ENCODE peak calls at places on chromosomes 2 and 18, in nine cellular contexts. E, R, H, K, V, S, J, F and N are unnamed samples.

GRCh38 chr2:187009483-187010239 is 160.7 kb upstream of the ZSWIM2 start:
- DNase-seq in E (no peak), R (no peak), H (no peak), K (no peak), V (no peak), S (no peak), J (no peak), F (no peak), N (no peak)

GRCh38 chr18:27045342-27045741 is 139.8 kb downstream of the CHST9 start:
- DNase-seq in E (no peak), R (no peak), H (no peak), K (no peak), V (no peak), S (no peak), J (no peak), F (no peak), N (no peak)

GRCh38 chr2:24559714-24560113 is 68.7 kb downstream of the NCOA1 start:
- DNase-seq in E (peak), R (no peak), H (peak), K (no peak), V (no peak), S (no peak), J (peak), F (no peak), N (peak)

GRCh38 chr18:27599202-27599829 is 414.2 kb upstream of the CHST9 start:
- DNase-seq in E (peak), R (peak), H (peak), K (no peak), V (peak), S (no peak), J (peak), F (peak), N (peak)

GRCh38 chr18:79780547-79780946 is 17.2 kb upstream of the KCNG2 start:
- DNase-seq in E (no peak), R (no peak), H (no peak), K (no peak), V (no peak), S (no peak), J (no peak), F (no peak), N (no peak)

GRCh38 chr2:102142829-102143449 is 393 bp downstream of the IL1R1 start:
- DNase-seq in E (peak), R (no peak), H (no peak), K (no peak), V (no peak), S (no peak), J (peak), F (no peak), N (peak)

GRCh38 chr2:218960196-218961165 is 1.0 kb downstream of the CDK5R2 start:
- DNase-seq in E (no peak), R (no peak), H (no peak), K (peak), V (no peak), S (no peak), J (no peak), F (peak), N (no peak)

GRCh38 chr2:191927319-191927867 is 80.5 kb upstream of the CAVIN2 start:
- DNase-seq in E (peak), R (no peak), H (peak), K (no peak), V (no peak), S (no peak), J (peak), F (no peak), N (peak)

GRCh38 chr2:168601739-168602138 is 145.7 kb downstream of the CERS6 start:
- DNase-seq in E (no peak), R (no peak), H (no peak), K (no peak), V (no peak), S (no peak), J (no peak), F (peak), N (no peak)

GRCh38 chr2:219630770-219631405 is 3.5 kb downstream of the SLC4A3 start:
- DNase-seq in E (no peak), R (no peak), H (no peak), K (no peak), V (no peak), S (no peak), J (no peak), F (no peak), N (no peak)

GRCh38 chr2:3637692-3638455 is 20.1 kb upstream of the ALLC start:
- DNase-seq in E (no peak), R (no peak), H (no peak), K (no peak), V (no peak), S (no peak), J (no peak), F (no peak), N (no peak)

GRCh38 chr18:55153346-55153745 is 194.1 kb upstream of the CCDC68 start:
- DNase-seq in E (peak), R (no peak), H (no peak), K (no peak), V (no peak), S (no peak), J (no peak), F (no peak), N (no peak)

GRCh38 chr2:203484266-203485112 is 50.6 kb downstream of the RAPH1 start:
- DNase-seq in E (peak), R (no peak), H (no peak), K (peak), V (no peak), S (peak), J (peak), F (peak), N (peak)

GRCh38 chr2:121245120-121245820 is 39.7 kb downstream of the TFCP2L1 start:
- DNase-seq in E (no peak), R (no peak), H (no peak), K (no peak), V (no peak), S (no peak), J (no peak), F (no peak), N (no peak)

GRCh38 chr2:195330513-195330956 is 326.5 kb upstream of the SLC39A10 start:
- DNase-seq in E (no peak), R (no peak), H (no peak), K (no peak), V (no peak), S (no peak), J (no peak), F (no peak), N (no peak)

GRCh38 chr2:233852056-233852455 is 2.3 kb downstream of the HJURP start:
- DNase-seq in E (no peak), R (no peak), H (no peak), K (no peak), V (no peak), S (no peak), J (peak), F (no peak), N (no peak)

GRCh38 chr2:218899147-218899546 is 18.5 kb downstream of the WNT10A start:
- DNase-seq in E (no peak), R (no peak), H (no peak), K (no peak), V (no peak), S (no peak), J (no peak), F (no peak), N (no peak)